ENCODE peak calls at places on chromosomes 5 and 9, in five cellular contexts. X, J, F, H and N are unnamed samples.

GRCh38 chr9:135706288-135706687 is 4.3 kb downstream of the KCNT1 start:
- DNase-seq in X (no peak), J (no peak), F (peak), H (no peak), N (no peak)

GRCh38 chr5:21680196-21680595 is 1172.9 kb downstream of the CDH12 start:
- DNase-seq in X (peak), J (no peak), F (peak), H (no peak), N (peak)

GRCh38 chr9:32264171-32264862 is 120.1 kb upstream of the ACO1 start:
- DNase-seq in X (peak), J (no peak), F (peak), H (no peak), N (peak)

GRCh38 chr5:52690236-52690685 is 97.5 kb upstream of the ITGA1 start:
- DNase-seq in X (peak), J (no peak), F (no peak), H (no peak), N (peak)

GRCh38 chr9:114141553-114142548 is 13.5 kb upstream of the COL27A1 start:
- DNase-seq in X (peak), J (no peak), F (no peak), H (no peak), N (peak)

GRCh38 chr9:127865645-127866464 is 11.4 kb upstream of the ENG start:
- DNase-seq in X (no peak), J (no peak), F (no peak), H (no peak), N (no peak)

GRCh38 chr5:109681763-109682162 is 8.0 kb upstream of the MAN2A1 start:
- DNase-seq in X (no peak), J (no peak), F (peak), H (no peak), N (no peak)

GRCh38 chr5:142758803-142759145 is 11.4 kb upstream of the ARHGAP26 start:
- DNase-seq in X (no peak), J (no peak), F (no peak), H (no peak), N (no peak)

GRCh38 chr9:33817327-33818166 is 587 bp downstream of the UBE2R2 start:
- DNase-seq in X (peak), J (peak), F (peak), H (peak), N (peak)

GRCh38 chr9:77731930-77732329 is 83.8 kb upstream of the GNA14 start:
- DNase-seq in X (peak), J (no peak), F (no peak), H (no peak), N (no peak)

GRCh38 chr5:64331597-64332277 is 166.1 kb downstream of the RNF180 start:
- DNase-seq in X (no peak), J (peak), F (no peak), H (peak), N (no peak)

GRCh38 chr9:38079410-38080105 is 10.5 kb upstream of the SHB start:
- DNase-seq in X (peak), J (peak), F (no peak), H (no peak), N (no peak)

GRCh38 chr5:587403-587802 is 24.7 kb upstream of the CEP72 start:
- DNase-seq in X (no peak), J (no peak), F (no peak), H (peak), N (no peak)

GRCh38 chr5:132463808-132464154 is 26.8 kb downstream of the IRF1 start:
- DNase-seq in X (no peak), J (no peak), F (no peak), H (no peak), N (no peak)

GRCh38 chr5:61808884-61809283 is 476.8 kb downstream of the ZSWIM6 start:
- DNase-seq in X (no peak), J (no peak), F (no peak), H (no peak), N (no peak)

GRCh38 chr9:131012396-131012917 is 3.5 kb downstream of the LAMC3 start:
- DNase-seq in X (no peak), J (no peak), F (no peak), H (no peak), N (no peak)

GRCh38 chr5:98839469-98840383 is 66.3 kb downstream of the RGMB start:
- DNase-seq in X (peak), J (no peak), F (no peak), H (no peak), N (peak)

GRCh38 chr9:94855919-94856318 is 129.4 kb downstream of the AOPEP start:
- DNase-seq in X (peak), J (no peak), F (peak), H (no peak), N (no peak)

GRCh38 chr5:155471027-155471426 is 457.5 kb downstream of the KIF4B start:
- DNase-seq in X (no peak), J (no peak), F (no peak), H (no peak), N (no peak)

GRCh38 chr5:176501333-176501732 is 35.9 kb downstream of the RNF44 start:
- DNase-seq in X (peak), J (no peak), F (peak), H (no peak), N (peak)

GRCh38 chr9:113173341-113173740 is 22.5 kb downstream of the SLC31A2 start:
- DNase-seq in X (no peak), J (no peak), F (no peak), H (no peak), N (no peak)

GRCh38 chr5:17232405-17232804 is 15.0 kb downstream of the BASP1 start:
- DNase-seq in X (no peak), J (no peak), F (no peak), H (no peak), N (no peak)

GRCh38 chr5:4614088-4614487 is 526.0 kb upstream of the ADAMTS16 start:
- DNase-seq in X (peak), J (no peak), F (peak), H (no peak), N (peak)

GRCh38 chr9:37039065-37039464 is 5.0 kb upstream of the PAX5 start:
- DNase-seq in X (no peak), J (no peak), F (no peak), H (no peak), N (no peak)

GRCh38 chr5:55691265-55692105 is 20.6 kb downstream of the SLC38A9 start:
- DNase-seq in X (peak), J (no peak), F (peak), H (no peak), N (peak)

GRCh38 chr9:81819859-81820546 is 108.2 kb upstream of the SPATA31D4 start:
- DNase-seq in X (peak), J (no peak), F (no peak), H (no peak), N (peak)

GRCh38 chr5:34914671-34915138 is 599 bp downstream of the RAD1 start:
- DNase-seq in X (peak), J (no peak), F (no peak), H (peak), N (peak)

GRCh38 chr9:91119679-91120078 is 242.0 kb downstream of the AUH start:
- DNase-seq in X (peak), J (no peak), F (peak), H (no peak), N (peak)

GRCh38 chr9:133509179-133510083 is 15.3 kb downstream of the MYMK start:
- DNase-seq in X (no peak), J (no peak), F (no peak), H (no peak), N (no peak)

GRCh38 chr9:15553528-15553898 is 670 bp downstream of the CCDC171 start:
- DNase-seq in X (no peak), J (no peak), F (no peak), H (no peak), N (no peak)

GRCh38 chr5:10065428-10066000 is 184.2 kb downstream of the ATPSCKMT start:
- DNase-seq in X (no peak), J (no peak), F (no peak), H (no peak), N (no peak)

GRCh38 chr5:63255609-63256008 is 677.0 kb downstream of the LRRC70 start:
- DNase-seq in X (no peak), J (no peak), F (no peak), H (no peak), N (peak)

GRCh38 chr5:93364386-93364785 is 216.6 kb downstream of the NR2F1-AS1 start:
- DNase-seq in X (no peak), J (no peak), F (no peak), H (no peak), N (no peak)

GRCh38 chr5:77374686-77375085 is 117.4 kb downstream of the WDR41 start:
- DNase-seq in X (no peak), J (no peak), F (no peak), H (no peak), N (no peak)

GRCh38 chr9:136624184-136624951 is 38.3 kb upstream of the EGFL7 start:
- DNase-seq in X (no peak), J (no peak), F (peak), H (no peak), N (no peak)

GRCh38 chr5:169805527-169805934 is 168.5 kb downstream of the DOCK2 start:
- DNase-seq in X (peak), J (no peak), F (no peak), H (no peak), N (peak)

GRCh38 chr5:10524376-10525123 is 39.3 kb upstream of the ANKRD33B start:
- DNase-seq in X (peak), J (no peak), F (no peak), H (no peak), N (peak)

GRCh38 chr5:6819521-6819920 is 106.3 kb downstream of the TENT4A start:
- DNase-seq in X (no peak), J (no peak), F (no peak), H (no peak), N (no peak)

GRCh38 chr5:160166069-160166972 is 47.1 kb upstream of the PWWP2A start:
- DNase-seq in X (no peak), J (no peak), F (no peak), H (no peak), N (no peak)

GRCh38 chr9:113645224-113645971 is 181.9 kb downstream of the RGS3 start:
- DNase-seq in X (no peak), J (no peak), F (no peak), H (peak), N (no peak)

DNA sequence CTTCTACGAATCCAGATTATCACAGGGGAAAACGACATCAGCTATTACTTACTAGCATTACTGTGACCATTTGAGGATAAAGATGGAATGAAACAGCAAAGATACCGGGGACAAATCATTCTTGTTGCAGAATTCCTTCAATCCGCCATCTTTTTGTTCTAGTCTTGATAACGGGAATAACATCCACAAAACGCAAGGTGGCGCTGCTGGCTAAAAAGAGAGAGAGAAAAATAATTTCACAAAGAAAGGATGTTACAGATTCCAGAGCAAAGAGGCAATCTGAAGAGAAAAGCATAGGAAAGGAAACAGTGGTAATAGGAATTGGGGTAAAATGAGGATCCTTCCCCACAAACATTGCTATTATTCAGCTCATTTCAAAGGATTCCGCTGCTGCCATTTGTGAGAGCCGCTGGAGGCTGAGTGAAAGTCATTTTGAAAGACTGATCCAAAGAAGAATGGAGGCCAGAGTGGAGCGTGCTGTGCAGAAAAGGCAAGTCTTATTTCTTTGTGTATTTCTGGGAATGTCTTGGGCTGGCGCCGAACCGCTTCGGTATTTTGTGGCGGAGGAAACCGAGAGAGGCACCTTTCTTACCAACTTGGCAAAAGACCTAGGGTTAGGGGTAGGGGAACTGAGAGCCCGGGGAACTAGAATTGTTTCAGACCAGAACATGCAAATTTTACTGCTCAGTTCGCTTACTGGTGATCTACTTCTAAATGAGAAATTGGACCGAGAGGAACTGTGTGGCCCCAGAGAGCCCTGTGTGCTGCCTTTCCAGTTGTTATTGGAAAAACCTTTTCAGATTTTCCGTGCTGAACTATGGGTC is at the start of gene PCDHB7:
- DNase-seq in X (peak), J (no peak), F (peak), H (no peak), N (peak)
- TF ChIP-seq CTCF in X (no peak), J (peak), F (peak), H (peak), N (peak)

GRCh38 chr9:89507626-89508025 is 9.7 kb upstream of the SEMA4D start:
- DNase-seq in X (no peak), J (no peak), F (no peak), H (no peak), N (no peak)
- H3K4me3 ChIP-seq in X (no peak), J (no peak), F (no peak), H (no peak), N (no peak)

GRCh38 chr9:35683323-35683722 is 6.4 kb downstream of the TPM2 start:
- DNase-seq in X (no peak), J (no peak), F (no peak), H (no peak), N (no peak)

GRCh38 chr9:35680331-35681105 is 6.8 kb downstream of the CA9 start:
- DNase-seq in X (peak), J (no peak), F (no peak), H (no peak), N (peak)

GRCh38 chr9:35682520-35682919 is 7.2 kb downstream of the TPM2 start:
- DNase-seq in X (no peak), J (no peak), F (no peak), H (no peak), N (no peak)

GRCh38 chr9:35681341-35682002 is 7.7 kb downstream of the CA9 start:
- DNase-seq in X (peak), J (no peak), F (no peak), H (no peak), N (peak)

DNA sequence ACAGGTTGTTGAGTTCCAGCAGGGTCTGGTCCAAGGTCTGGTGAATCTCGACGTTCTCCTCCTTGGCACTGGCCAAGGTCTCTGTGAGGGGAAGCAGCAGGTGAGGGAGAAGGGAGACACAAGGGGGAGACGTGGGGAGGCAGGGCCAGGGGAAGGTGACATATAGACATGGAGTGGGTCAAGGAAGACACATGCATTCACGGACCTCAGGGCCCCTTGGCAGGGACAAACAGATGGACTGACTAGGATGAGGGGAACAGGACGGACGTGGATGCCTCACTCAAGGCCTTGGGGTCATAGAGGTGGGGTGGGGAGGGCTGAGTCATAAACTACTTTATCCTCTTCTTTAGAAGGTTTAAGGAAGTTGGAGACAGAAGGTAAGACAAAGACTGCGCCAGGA is 7.6 kb downstream of the TPM2 start:
- DNase-seq in X (peak), J (no peak), F (no peak), H (no peak), N (no peak)
- TF ChIP-seq CTCF in X (no peak), J (no peak), F (no peak), H (no peak), N (no peak)

GRCh38 chr5:172142709-172143215 is 45.3 kb downstream of the STK10 start:
- DNase-seq in X (peak), J (no peak), F (no peak), H (no peak), N (peak)

GRCh38 chr5:172137046-172137445 is 51.0 kb downstream of the STK10 start:
- DNase-seq in X (no peak), J (no peak), F (no peak), H (no peak), N (no peak)

GRCh38 chr5:172141949-172142319 is 46.1 kb downstream of the STK10 start:
- DNase-seq in X (no peak), J (no peak), F (no peak), H (no peak), N (no peak)

GRCh38 chr5:172140866-172141265 is 47.2 kb downstream of the STK10 start:
- DNase-seq in X (no peak), J (no peak), F (no peak), H (no peak), N (no peak)

GRCh38 chr5:172140120-172140519 is 47.9 kb downstream of the STK10 start:
- DNase-seq in X (no peak), J (no peak), F (no peak), H (no peak), N (no peak)
- H3K4me3 ChIP-seq in X (no peak), J (no peak), F (no peak), H (no peak), N (no peak)

GRCh38 chr9:71909887-71910601 is 949 bp downstream of the ABHD17B start:
- DNase-seq in X (peak), J (peak), F (peak), H (peak), N (peak)
- TF ChIP-seq CTCF in X (no peak), J (no peak), F (no peak), H (no peak), N (no peak)